ENCODE peak calls at places on chromosomes 3 and 15, in six cellular contexts. A is stomach, C is heart left ventricle, X is right atrium auricular region, I is suprapubic skin, N is testis. K is an unnamed sample. For H3K4me1, the result is how much of the 10 kb centered on the place peaks cover.

GRCh38 chr15:53880353-53880752 is 97.9 kb upstream of the UNC13C start:
- DNase-seq in A (no peak), X (no peak), N (no peak), I (no peak), C (no peak), K (no peak)

GRCh38 chr15:31300981-31301686 is 25.5 kb upstream of the KLF13 start:
- DNase-seq in A (no peak), C (no peak), N (peak), I (peak), X (peak), K (no peak)

GRCh38 chr15:95872366-95872771 is 458.1 kb upstream of the NR2F2 start:
- DNase-seq in A (no peak), I (no peak), X (no peak), N (no peak), C (no peak), K (peak)

GRCh38 chr3:72999971-73000370 is 3.4 kb downstream of the PPP4R2 start:
- DNase-seq in N (no peak), A (no peak), X (no peak), C (no peak), I (no peak), K (no peak)

GRCh38 chr3:27976933-27977332 is 254.8 kb upstream of the EOMES start:
- DNase-seq in C (no peak), I (no peak), N (no peak), X (no peak), A (no peak), K (no peak)

GRCh38 chr15:55993804-55994539 is 560 bp upstream of the NEDD4 start:
- DNase-seq in C (no peak), I (no peak), X (peak), A (no peak), N (no peak), K (no peak)

GRCh38 chr3:187242435-187242834 is 45.1 kb downstream of the RTP1 start:
- DNase-seq in I (no peak), A (no peak), C (no peak), N (no peak), X (no peak), K (no peak)

GRCh38 chr15:32802296-32802936 is 84.6 kb downstream of the GREM1 start:
- DNase-seq in C (no peak), X (no peak), A (no peak), I (no peak), N (no peak), K (no peak)

GRCh38 chr15:75051161-75051560 is 27.8 kb downstream of the PPCDC start:
- DNase-seq in X (no peak), A (no peak), C (peak), N (no peak), I (no peak), K (no peak)

GRCh38 chr3:52456169-52456799 is 880 bp downstream of the NISCH start:
- DNase-seq in C (no peak), X (no peak), N (peak), I (no peak), A (no peak), K (no peak)

GRCh38 chr15:36905908-36906307 is 194.4 kb downstream of the MEIS2 start:
- DNase-seq in I (no peak), N (no peak), C (no peak), X (no peak), A (no peak), K (peak)

GRCh38 chr3:196782496-196782895 is 42.8 kb downstream of the PAK2 start:
- DNase-seq in X (no peak), I (no peak), C (no peak), A (no peak), N (peak), K (peak)
- H3K4me3 ChIP-seq in X (no peak), I (no peak), C (no peak), A (no peak), N (no peak), K (no peak)

GRCh38 chr15:51737538-51738305 is at the start of gene LYSMD2:
- DNase-seq in A (peak), I (peak), C (peak), N (peak), X (peak), K (peak)

GRCh38 chr15:51736069-51736468 is 1.4 kb downstream of the LYSMD2 start:
- DNase-seq in N (no peak), I (no peak), X (no peak), A (no peak), C (no peak), K (no peak)

GRCh38 chr15:51738553-51738952 is 1.1 kb upstream of the LYSMD2 start:
- DNase-seq in A (no peak), X (no peak), N (no peak), I (no peak), C (no peak), K (no peak)

GRCh38 chr15:51735611-51736010 is 1.8 kb downstream of the LYSMD2 start:
- DNase-seq in C (no peak), N (no peak), X (no peak), A (no peak), I (no peak), K (no peak)

GRCh38 chr15:51736646-51737537 is 563 bp downstream of the LYSMD2 start:
- DNase-seq in N (peak), A (peak), I (no peak), X (no peak), C (peak), K (peak)
- TF ChIP-seq CTCF in N (no peak), A (no peak), I (no peak), X (no peak), C (no peak), K (no peak)

GRCh38 chr3:57029924-57030323 is 30.5 kb upstream of the SPATA12 start:
- DNase-seq in X (no peak), I (no peak), N (peak), C (no peak), A (no peak), K (no peak)
- H3K4me1 ChIP-seq in X (under half), I (under half), N (under half), C (under half), A (under half), K (under half)

DNA sequence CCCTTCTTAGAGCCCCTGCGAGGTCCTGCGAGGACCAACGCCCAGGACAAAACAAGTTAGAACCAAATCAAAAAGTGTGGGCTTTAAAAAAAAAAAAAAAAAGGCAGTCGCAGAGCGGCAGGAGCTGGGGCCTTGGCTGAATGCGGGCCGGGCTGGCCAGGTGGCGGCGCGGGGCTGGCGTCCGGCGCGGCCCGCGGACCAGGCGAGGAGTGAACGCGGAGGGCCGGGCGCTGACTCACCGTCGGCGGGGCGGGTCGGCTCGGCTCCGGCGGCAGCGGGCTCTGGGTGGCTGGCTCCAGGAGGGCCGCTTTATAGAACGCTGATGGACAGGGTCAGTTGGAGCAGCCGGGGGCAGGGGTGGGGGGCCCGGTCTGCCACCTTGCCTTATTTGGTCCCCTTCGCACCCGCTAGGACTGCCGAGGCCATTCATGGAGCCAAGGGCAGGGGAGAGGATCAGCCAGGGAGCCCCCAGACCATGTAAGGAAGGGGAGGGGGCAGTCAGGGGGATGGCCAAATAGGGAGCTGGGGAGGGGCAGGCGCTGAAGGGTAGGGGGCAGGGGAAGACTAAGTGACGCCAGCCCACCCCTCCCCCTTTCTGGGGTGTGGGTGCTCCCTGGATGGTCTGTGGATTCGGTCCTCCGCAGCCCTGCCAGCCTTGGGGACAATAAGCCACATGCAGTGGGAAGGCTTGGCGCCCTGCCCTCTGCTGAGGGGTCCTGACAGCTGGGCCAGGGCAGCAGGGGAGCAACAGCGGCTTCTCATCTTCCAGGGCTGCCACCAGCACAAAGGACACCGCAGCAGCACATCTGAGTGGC is at the start of gene ACTC1:
- DNase-seq in C (peak), N (peak), I (no peak), X (peak), A (peak), K (peak)
- H3K4me3 ChIP-seq in C (peak), N (no peak), I (peak), X (peak), A (peak), K (peak)

GRCh38 chr3:99965077-99965476 is 147.4 kb downstream of the CMSS1 start:
- DNase-seq in C (no peak), N (peak), A (peak), X (no peak), I (no peak), K (peak)
- TF ChIP-seq CTCF in C (no peak), N (no peak), A (no peak), X (no peak), I (no peak), K (no peak)

GRCh38 chr3:197524128-197524527 is 31.6 kb downstream of the BDH1 start:
- DNase-seq in C (no peak), I (no peak), X (no peak), N (no peak), A (no peak), K (no peak)
- H3K4me1 ChIP-seq in C (under half), I (under half), X (under half), N (under half), A (under half), K (under half)

GRCh38 chr15:78035319-78035718 is 42.2 kb downstream of the TBC1D2B start:
- DNase-seq in X (no peak), C (peak), N (peak), A (peak), I (no peak), K (peak)

GRCh38 chr15:78035861-78036476 is 41.5 kb downstream of the TBC1D2B start:
- DNase-seq in X (no peak), A (no peak), N (no peak), C (no peak), I (no peak), K (peak)

GRCh38 chr15:78033864-78034263 is 43.6 kb downstream of the TBC1D2B start:
- DNase-seq in N (no peak), C (no peak), A (peak), X (no peak), I (no peak), K (no peak)

GRCh38 chr15:78037328-78037727 is 40.2 kb downstream of the TBC1D2B start:
- DNase-seq in X (peak), I (no peak), C (no peak), N (no peak), A (no peak), K (no peak)

DNA sequence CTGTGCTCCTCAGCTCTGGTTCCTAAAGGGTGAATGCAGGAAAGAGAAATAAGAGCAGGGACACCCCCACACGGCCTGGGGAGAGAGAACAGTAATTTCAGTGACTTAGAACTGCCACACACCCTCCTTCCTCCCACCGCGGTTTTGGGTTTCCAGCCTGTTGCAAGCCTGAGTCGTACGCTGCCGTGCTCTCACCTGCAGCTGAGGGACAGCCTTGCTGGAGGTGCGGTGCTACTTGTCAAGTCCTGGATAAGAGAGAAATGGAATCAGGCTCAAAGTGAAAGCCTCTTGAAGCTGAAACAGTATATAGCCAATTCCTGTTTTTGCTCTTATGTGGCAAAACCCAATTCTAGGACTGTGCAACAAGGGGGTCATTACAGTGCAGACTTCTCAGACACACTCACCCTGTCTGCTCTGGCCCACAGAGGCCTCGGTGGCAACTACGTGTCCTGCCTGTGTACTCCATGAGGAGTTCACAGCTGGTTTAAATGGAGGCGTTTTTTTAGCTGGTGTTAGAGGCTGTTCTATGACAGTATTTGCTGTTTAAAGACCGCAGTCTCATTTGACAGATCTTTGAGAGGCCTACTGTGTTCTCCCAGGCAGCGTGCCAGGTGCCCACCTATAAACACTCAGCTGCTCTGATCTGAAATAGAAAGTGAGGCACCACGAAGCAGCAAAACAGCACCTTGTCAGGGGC is 42.9 kb downstream of the TBC1D2B start:
- DNase-seq in N (peak), C (no peak), I (no peak), X (no peak), A (peak), K (no peak)
- H3K4me3 ChIP-seq in N (no peak), C (no peak), I (no peak), X (no peak), A (no peak), K (no peak)

GRCh38 chr3:125175321-125176078 is 37.0 kb downstream of the SLC12A8 start:
- DNase-seq in N (no peak), X (no peak), A (no peak), I (peak), C (no peak), K (no peak)

GRCh38 chr3:125179528-125180240 is 32.9 kb downstream of the SLC12A8 start:
- DNase-seq in C (no peak), N (no peak), X (peak), I (no peak), A (no peak), K (no peak)

GRCh38 chr3:125172346-125172745 is 40.2 kb downstream of the SLC12A8 start:
- DNase-seq in N (no peak), A (no peak), X (no peak), I (peak), C (no peak), K (no peak)

DNA sequence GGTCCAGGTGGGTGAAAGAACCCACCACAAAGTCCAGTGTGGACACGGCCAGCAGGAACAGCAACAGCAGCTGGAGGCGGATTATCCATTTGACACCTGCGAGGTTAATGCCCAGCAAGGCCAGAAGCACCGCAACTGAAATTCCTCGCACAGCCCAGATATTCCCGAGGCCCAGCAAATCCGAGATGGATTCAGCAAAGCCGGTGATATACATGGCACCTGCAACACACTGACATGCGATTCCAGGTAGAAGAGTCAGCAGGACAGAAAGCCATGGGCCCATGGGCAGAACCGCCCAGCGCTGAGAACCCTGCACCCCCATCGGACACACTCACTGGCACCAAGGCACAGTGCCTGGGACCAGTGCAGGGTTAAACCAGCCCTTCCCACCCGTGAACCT is 34.8 kb downstream of the SLC12A8 start:
- DNase-seq in A (no peak), C (no peak), I (peak), N (no peak), X (no peak), K (no peak)
- TF ChIP-seq CTCF in A (no peak), C (no peak), I (no peak), N (no peak), X (no peak), K (no peak)

K was measured in cardiac muscle cell.